ENCODE peak calls at places on chromosomes 2 and 18, in eight cellular contexts. Q is sigmoid colon, H is prostate gland, X is A549, P is IMR-90, Z is body of pancreas, F is ovary, K is tibial nerve. M is an unnamed sample. For H3K4me1, the result is how much of the 10 kb centered on the place peaks cover.

GRCh38 chr2:134122610-134123009 is 131.3 kb upstream of the MGAT5 start:
- DNase-seq in Q (no peak), H (no peak), X (no peak), P (no peak), Z (no peak), F (no peak), K (no peak), M (no peak)

GRCh38 chr18:79915161-79916127 is 36.0 kb downstream of the SLC66A2 start:
- DNase-seq in Q (no peak), H (no peak), X (no peak), P (no peak), Z (no peak), F (no peak), K (no peak), M (no peak)

GRCh38 chr2:207241198-207241597 is 75.5 kb upstream of the KLF7 start:
- DNase-seq in Q (no peak), H (no peak), X (no peak), P (peak), Z (no peak), F (no peak), K (no peak), M (no peak)

GRCh38 chr18:5073026-5073944 is 123.8 kb downstream of the AKAIN1 start:
- DNase-seq in Q (no peak), H (no peak), X (peak), P (peak), Z (peak), F (no peak), K (peak), M (no peak)

GRCh38 chr18:77208969-77209368 is 40.7 kb upstream of the GALR1 start:
- DNase-seq in Q (peak), H (no peak), X (no peak), P (peak), Z (peak), F (no peak), K (no peak), M (no peak)

GRCh38 chr2:4891394-4891793 is 800.8 kb upstream of the SOX11 start:
- DNase-seq in Q (no peak), H (no peak), X (peak), P (no peak), Z (no peak), F (no peak), K (no peak), M (no peak)

GRCh38 chr2:196926562-196927317 is at the start of gene PGAP1:
- DNase-seq in Q (peak), H (peak), X (peak), P (peak), Z (peak), F (peak), K (peak), M (peak)

GRCh38 chr2:33620-34019 is 12.7 kb downstream of the FAM110C start:
- DNase-seq in Q (no peak), H (peak), X (no peak), P (no peak), Z (peak), F (no peak), K (no peak), M (no peak)

GRCh38 chr2:182763311-182763912 is 47.4 kb downstream of the DNAJC10 start:
- DNase-seq in Q (no peak), H (peak), X (peak), P (peak), Z (peak), F (peak), K (no peak), M (no peak)

GRCh38 chr2:238005528-238005927 is 38.7 kb downstream of the UBE2F start:
- DNase-seq in Q (no peak), H (no peak), X (no peak), P (no peak), Z (no peak), F (no peak), K (no peak), M (no peak)

DNA sequence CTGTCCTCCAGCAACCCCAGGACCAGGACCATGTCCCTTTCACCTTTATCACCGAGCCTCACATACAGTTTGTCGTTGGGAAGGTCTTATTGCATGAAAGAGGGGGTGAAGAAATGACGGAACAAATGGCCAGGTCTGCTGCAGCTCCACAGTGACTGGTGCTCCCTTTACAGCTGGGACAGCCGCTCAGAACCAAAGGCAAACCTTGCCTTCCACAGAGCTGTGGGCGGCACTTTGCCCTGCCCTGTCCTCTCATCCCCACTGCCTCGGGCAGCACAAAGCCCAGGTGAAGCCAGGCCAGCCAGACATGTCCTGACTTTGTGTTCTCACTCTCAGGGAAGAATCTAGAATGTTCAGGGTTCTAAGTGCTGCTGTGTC is 961 bp downstream of the GPR55 start:
- DNase-seq in Q (peak), H (no peak), X (no peak), P (no peak), Z (no peak), F (no peak), K (no peak), M (no peak)
- TF ChIP-seq POLR2A in Q (no peak), H (no peak), X (no peak), P (no peak), Z (no peak), F (no peak), K (no peak), M (no peak)

GRCh38 chr2:152473151-152473857 is 138.3 kb downstream of the FMNL2 start:
- DNase-seq in Q (no peak), H (no peak), X (peak), P (no peak), Z (no peak), F (no peak), K (no peak), M (no peak)

GRCh38 chr2:152472524-152472923 is 137.6 kb downstream of the FMNL2 start:
- DNase-seq in Q (no peak), H (no peak), X (no peak), P (no peak), Z (no peak), F (no peak), K (no peak), M (no peak)

GRCh38 chr2:152471499-152471898 is 136.5 kb downstream of the FMNL2 start:
- DNase-seq in Q (no peak), H (no peak), X (no peak), P (no peak), Z (no peak), F (no peak), K (no peak), M (no peak)

GRCh38 chr2:152468832-152469692 is 134.1 kb downstream of the FMNL2 start:
- DNase-seq in Q (no peak), H (no peak), X (peak), P (peak), Z (peak), F (no peak), K (no peak), M (no peak)

DNA sequence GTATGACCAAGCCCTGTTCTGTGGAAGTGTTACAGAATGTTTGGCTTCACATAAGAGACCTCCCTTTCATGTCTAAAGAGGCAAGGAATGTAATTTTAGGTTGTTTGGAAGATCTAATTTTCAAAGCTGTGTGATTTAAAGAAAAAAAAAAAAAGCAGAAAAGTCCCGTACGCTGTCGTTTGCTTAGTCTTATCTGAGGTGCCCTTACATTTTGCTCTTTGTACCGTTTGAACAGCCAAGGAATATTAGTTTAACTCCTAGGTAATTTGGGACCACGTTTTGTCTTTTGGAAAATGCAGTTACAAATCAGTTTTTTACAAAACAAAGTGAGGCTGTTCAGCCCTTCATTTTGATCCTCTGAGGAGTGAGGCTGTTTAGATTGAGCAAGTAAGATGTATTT is 136.0 kb downstream of the FMNL2 start:
- DNase-seq in Q (no peak), H (no peak), X (no peak), P (no peak), Z (no peak), F (no peak), K (no peak), M (no peak)
- H3K4me1 ChIP-seq in Q (under half), H (under half), X (half or more), P (under half), Z (half or more), F (under half), K (half or more), M (under half)

DNA sequence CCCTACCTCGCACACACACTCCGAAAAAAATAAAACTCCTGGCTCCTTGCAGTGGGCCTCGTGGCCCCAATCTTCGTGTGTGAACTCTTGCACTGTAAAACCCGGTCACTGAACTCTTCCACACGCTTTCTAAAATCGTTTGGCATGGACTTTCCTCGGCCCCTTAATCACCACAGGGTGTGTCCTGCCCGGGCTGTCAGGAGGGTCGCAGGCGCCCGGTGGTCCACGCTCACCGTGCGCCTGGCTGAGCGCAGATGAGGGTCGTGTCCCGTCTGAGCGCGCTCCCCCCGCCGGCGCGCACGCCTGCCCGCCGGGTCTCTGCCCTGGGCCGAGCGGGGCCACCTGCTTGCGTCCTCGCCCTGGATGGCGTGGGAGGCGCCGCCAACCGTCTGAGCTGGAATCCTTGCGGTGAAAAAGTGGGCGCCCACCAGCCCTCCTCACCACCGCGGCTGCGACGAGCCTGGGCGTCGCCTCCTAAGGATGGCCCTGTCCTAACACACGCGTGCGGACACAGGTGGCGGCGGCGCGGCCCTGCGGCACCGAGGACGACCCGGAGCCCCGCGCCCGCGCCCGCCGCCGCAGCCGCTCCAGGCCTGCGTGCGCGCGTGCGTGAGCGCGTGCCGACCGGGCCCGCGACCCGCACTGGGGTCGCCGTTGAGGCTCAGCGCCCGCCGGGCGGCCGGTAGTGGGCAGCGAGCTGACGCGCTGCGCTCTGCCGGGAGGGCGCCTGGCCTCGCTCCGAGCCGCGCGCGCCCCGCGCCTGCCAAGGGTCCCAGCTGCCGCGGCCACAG is 126.5 kb downstream of the ARHGEF4 start:
- DNase-seq in Q (no peak), H (no peak), X (no peak), P (no peak), Z (no peak), F (no peak), K (no peak), M (no peak)
- TF ChIP-seq POLR2A in Q (no peak), H (no peak), X (no peak), P (no peak), Z (no peak), F (no peak), K (no peak), M (no peak)

GRCh38 chr18:816088-816653 is 4.1 kb upstream of the YES1 start:
- DNase-seq in Q (no peak), H (no peak), X (no peak), P (no peak), Z (no peak), F (no peak), K (no peak), M (no peak)
- H3K4me1 ChIP-seq in Q (under half), H (under half), X (under half), P (under half), Z (under half), F (under half), K (under half), M (under half)

DNA sequence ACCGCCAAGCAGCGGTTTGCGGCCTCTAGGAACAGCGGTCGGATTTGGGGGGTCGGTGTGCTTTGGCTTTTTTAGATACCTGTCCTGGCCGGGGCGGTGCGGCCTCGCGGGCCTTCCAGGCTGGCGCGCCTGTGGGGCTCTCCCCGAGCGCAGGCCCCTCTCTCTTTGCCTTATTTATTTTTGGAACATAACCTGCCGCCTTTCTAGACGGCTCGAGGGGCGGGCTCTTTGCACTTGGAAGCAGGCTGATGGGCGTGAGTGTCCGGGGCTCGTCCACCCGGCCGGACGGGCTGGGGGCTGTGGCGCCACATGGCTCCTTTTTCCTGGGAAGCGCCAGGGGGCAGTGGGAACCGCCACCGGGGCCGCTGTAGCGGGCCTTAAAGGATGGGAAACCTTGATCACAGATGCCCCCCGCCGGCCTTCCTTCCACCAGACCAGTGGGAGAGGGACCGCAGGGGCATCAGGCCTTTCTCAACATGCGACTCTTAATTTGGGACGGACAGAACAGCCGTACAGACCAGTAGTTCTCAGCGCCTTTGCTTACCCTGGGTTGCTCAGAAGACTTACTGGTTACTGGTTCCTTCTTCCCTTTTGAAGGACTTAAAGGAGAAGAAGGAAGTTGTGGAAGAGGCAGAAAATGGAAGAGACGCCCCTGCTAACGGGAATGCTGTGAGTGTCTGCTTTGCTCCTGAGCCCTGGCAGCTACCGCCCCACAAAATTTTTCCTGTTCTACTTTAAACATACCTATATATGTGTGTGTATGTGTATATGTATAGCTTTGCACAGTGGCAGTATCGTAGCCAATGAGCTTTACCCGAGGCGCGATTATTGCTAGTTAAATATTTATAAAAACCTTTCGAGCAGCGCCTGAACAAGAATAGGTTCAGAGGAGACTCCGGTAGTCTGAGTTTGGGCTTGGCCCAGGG is 2.7 kb downstream of the PTMA start:
- DNase-seq in Q (peak), H (peak), X (no peak), P (no peak), Z (no peak), F (no peak), K (no peak), M (no peak)
- TF ChIP-seq POLR2A in Q (peak), H (no peak), X (no peak), P (no peak), Z (no peak), F (no peak), K (no peak), M (no peak)

GRCh38 chr2:218323526-218324472 is 31.5 kb upstream of the TMBIM1 start:
- DNase-seq in Q (no peak), H (peak), X (peak), P (peak), Z (peak), F (peak), K (peak), M (no peak)

GRCh38 chr2:218328294-218328693 is 28.4 kb upstream of the CATIP start:
- DNase-seq in Q (no peak), H (no peak), X (no peak), P (no peak), Z (no peak), F (no peak), K (no peak), M (no peak)

GRCh38 chr2:218325566-218326160 is 31.0 kb upstream of the CATIP start:
- DNase-seq in Q (no peak), H (no peak), X (no peak), P (no peak), Z (no peak), F (no peak), K (no peak), M (no peak)

GRCh38 chr2:218327451-218327850 is 29.2 kb upstream of the CATIP start:
- DNase-seq in Q (no peak), H (no peak), X (no peak), P (no peak), Z (no peak), F (no peak), K (no peak), M (no peak)

GRCh38 chr2:218326315-218326714 is 30.3 kb upstream of the CATIP start:
- DNase-seq in Q (no peak), H (no peak), X (no peak), P (no peak), Z (no peak), F (no peak), K (no peak), M (no peak)
- H3K4me1 ChIP-seq in Q (under half), H (under half), X (under half), P (under half), Z (under half), F (under half), K (half or more), M (under half)